ENCODE peak calls at places on chromosomes 2 and 18, in six cellular contexts. Y is stomach, S is PC-9, U is aorta, Q is H7, V is A673. J is an unnamed sample. For H3K36me3, the result is how much of the 10 kb centered on the place peaks cover.

GRCh38 chr2:44682459-44682858 is 259.0 kb upstream of the SIX3 start:
- DNase-seq in Q (no peak), V (no peak), S (no peak), Y (no peak), U (no peak), J (no peak)

GRCh38 chr2:128502638-128503246 is 184.1 kb upstream of the HS6ST1 start:
- DNase-seq in S (no peak), U (peak), Q (peak), Y (peak), V (no peak), J (no peak)

GRCh38 chr18:62942578-62942977 is 227.2 kb downstream of the PHLPP1 start:
- DNase-seq in V (no peak), Y (no peak), Q (no peak), S (no peak), U (no peak), J (no peak)

GRCh38 chr18:6600667-6601066 is 128.8 kb upstream of the ARHGAP28 start:
- DNase-seq in Y (no peak), S (no peak), V (no peak), U (no peak), Q (no peak), J (no peak)

GRCh38 chr2:147756103-147756502 is 88.7 kb upstream of the ACVR2A start:
- DNase-seq in Q (no peak), Y (no peak), V (no peak), S (no peak), U (no peak), J (no peak)

GRCh38 chr18:40249390-40250080 is 1705.5 kb upstream of the PIK3C3 start:
- DNase-seq in U (no peak), V (no peak), Q (no peak), Y (no peak), S (no peak), J (no peak)

GRCh38 chr2:62370304-62371250 is 135.4 kb downstream of the TMEM17 start:
- DNase-seq in U (no peak), Q (no peak), Y (no peak), V (no peak), S (no peak), J (no peak)

GRCh38 chr18:74082476-74083070 is 65.1 kb downstream of the FBXO15 start:
- DNase-seq in U (no peak), Y (peak), V (peak), Q (peak), S (peak), J (peak)

GRCh38 chr2:240594511-240595380 is 8.2 kb downstream of the CAPN10 start:
- DNase-seq in Y (no peak), S (no peak), Q (no peak), V (no peak), U (peak), J (peak)
- H3K36me3 ChIP-seq in Y (half or more), S (under half), Q (under half), V (under half), U (under half), J (half or more)

DNA sequence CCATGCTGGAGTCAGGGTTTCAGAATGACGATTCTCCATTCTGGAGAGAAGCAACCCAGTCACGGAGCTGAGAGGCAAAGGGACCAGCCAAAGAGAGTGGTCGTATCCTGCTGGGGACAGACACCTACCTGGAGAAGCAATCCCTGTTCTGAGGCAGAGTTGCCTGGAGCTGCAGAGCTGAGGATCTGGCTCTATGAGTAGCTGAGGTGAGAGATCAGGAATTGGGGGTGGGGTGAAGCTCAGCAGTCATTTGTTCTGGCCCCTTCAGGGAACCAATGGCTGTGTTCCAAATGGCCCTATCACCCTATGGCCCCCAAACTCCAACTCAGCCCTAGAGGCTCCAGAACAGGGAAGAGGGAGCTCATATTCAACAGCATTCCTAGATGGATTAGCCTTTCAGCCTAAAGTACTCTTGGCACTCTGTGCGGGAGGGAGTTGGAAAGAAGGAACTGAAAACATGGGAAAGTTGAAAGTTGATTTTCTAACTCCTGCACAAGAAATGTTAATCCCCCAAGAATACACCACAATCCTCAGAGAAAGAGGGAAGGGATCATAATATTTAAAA is 3.3 kb upstream of the ATRAID start:
- DNase-seq in U (no peak), Q (no peak), S (no peak), Y (no peak), V (no peak), J (no peak)
- H3K36me3 ChIP-seq in U (under half), Q (under half), S (under half), Y (half or more), V (half or more), J (half or more)

DNA sequence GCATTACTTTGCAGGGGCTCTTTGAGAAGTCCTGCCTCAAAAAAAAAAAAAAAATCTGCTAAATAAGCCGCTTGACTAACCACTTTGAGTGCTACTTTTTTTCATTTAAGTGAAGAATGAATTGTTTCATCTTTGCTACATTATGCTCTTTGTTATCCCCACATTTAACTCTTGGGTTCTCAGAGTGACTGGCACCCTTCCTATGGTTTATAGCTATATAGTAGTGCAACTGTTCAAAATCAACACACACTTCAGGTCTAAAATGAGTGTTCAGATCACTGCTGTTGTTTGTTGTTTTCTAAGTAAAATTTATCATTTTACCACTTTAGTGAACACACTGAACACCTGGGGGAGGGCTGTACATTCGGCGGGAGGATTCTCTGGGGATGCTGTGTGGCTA is 13.6 kb downstream of the STPG4 start:
- DNase-seq in Y (no peak), Q (no peak), S (no peak), U (no peak), V (no peak), J (no peak)
- H3K36me3 ChIP-seq in Y (under half), Q (under half), S (under half), U (under half), V (under half), J (under half)

DNA sequence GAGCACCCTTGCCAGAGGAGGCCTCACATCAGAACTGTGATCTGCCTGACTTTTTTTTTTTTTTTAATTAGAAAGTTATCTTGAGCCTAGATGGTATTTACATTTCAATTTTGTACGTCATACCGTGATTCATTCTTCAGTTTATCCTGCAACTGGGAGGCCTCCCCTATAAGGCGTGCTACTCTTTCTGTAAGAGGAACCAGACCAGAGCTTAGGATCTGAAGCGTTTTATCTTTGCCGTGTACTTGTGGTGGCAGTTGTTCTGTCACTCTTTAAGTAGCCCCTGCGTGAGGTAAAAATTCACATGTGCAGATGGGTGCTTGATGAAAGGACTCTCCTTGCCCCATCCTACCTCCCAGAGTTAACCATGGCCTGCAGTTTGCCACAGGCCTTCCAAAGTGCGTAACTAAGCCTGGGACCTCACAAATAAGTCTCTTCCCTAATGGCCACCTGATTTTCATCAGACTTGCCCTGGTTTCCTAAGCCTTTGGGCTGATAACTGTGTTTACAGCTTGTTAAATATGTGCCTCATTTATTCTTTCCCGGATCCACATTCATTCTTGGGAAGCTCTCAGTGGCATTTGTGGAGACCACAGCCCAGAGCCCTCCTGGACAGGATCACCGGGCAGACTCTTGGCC is 96.0 kb downstream of the MTCL1 start:
- DNase-seq in Q (no peak), V (no peak), U (no peak), Y (no peak), S (no peak), J (no peak)
- H3K36me3 ChIP-seq in Q (under half), V (under half), U (under half), Y (under half), S (under half), J (under half)

DNA sequence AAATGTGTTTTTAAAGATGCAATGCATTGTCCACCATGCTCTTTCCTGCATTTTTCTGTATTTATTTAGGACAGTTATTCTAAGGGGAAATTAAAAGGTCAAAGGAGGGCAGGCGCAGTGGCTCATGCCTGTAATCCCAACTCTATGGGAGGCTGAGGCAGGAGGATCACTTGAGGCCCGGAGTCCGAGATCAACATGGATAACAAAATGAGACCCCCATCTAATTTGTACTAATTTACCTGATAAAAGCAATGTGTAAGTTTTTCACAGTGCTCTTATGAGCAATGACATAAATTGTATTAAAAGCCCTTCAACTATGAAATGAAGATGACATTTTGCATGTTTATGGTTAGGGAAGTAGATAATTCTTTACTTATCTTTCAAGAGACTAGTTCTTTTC is 9.6 kb downstream of the HSBP1L1 start:
- DNase-seq in Q (no peak), U (no peak), S (no peak), V (no peak), Y (no peak), J (no peak)
- H3K36me3 ChIP-seq in Q (under half), U (under half), S (under half), V (under half), Y (half or more), J (under half)

GRCh38 chr2:232789067-232789466 is 12.7 kb upstream of the KCNJ13 start:
- DNase-seq in Q (no peak), Y (no peak), V (no peak), S (no peak), U (no peak), J (no peak)
- H3K36me3 ChIP-seq in Q (under half), Y (half or more), V (under half), S (half or more), U (under half), J (half or more)

GRCh38 chr2:97759727-97760407 is 46.5 kb downstream of the ZAP70 start:
- DNase-seq in V (no peak), S (no peak), Q (no peak), Y (peak), U (no peak), J (no peak)
- H3K36me3 ChIP-seq in V (under half), S (under half), Q (under half), Y (half or more), U (under half), J (half or more)

DNA sequence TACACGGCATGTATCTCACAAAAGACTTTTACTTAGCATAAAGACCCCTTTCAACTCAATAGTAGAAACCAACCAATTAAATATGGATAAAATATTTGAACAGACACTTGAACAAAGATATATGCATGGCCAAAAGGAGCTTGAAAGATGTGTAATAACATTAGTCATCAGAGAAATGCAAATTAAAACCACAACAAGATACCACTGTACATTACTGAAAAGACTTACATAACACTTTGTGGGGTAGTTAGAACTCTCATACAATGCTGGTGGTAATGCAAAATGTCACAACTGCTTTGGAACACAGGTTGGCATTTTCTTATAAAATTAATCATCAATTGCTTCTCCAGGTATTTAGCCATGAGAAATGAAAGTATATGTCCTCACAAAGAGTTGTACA is 60.7 kb downstream of the TTC27 start:
- DNase-seq in U (no peak), Y (no peak), S (no peak), Q (no peak), V (peak), J (no peak)
- H3K36me3 ChIP-seq in U (under half), Y (under half), S (under half), Q (under half), V (under half), J (under half)